ENCODE peak calls at places on chromosomes 13 and 19, in seven cellular contexts. P, N, G, I, F, L and Q are unnamed samples.

GRCh38 chr13:21399741-21400140 is 59.4 kb downstream of the ZDHHC20 start:
- DNase-seq in G (no peak), L (no peak), I (no peak), P (no peak), F (no peak), N (no peak), Q (no peak)

GRCh38 chr13:97892717-97893116 is 60.8 kb upstream of the IPO5 start:
- DNase-seq in N (no peak), P (peak), I (peak), F (no peak), L (no peak), G (no peak), Q (no peak)

GRCh38 chr13:42753697-42754096 is 27.7 kb upstream of the FAM216B start:
- DNase-seq in N (no peak), F (no peak), I (no peak), L (no peak), P (no peak), G (no peak), Q (no peak)

GRCh38 chr13:40064723-40065122 is 409.3 kb downstream of the COG6 start:
- DNase-seq in F (peak), L (no peak), P (peak), G (no peak), I (peak), N (no peak), Q (no peak)

GRCh38 chr19:13169769-13170168 is 19.6 kb downstream of the IER2 start:
- DNase-seq in F (no peak), I (peak), P (peak), N (no peak), G (no peak), L (no peak), Q (no peak)

GRCh38 chr13:68160466-68160865 is 930.3 kb upstream of the PCDH9 start:
- DNase-seq in I (no peak), G (no peak), P (no peak), F (no peak), L (no peak), N (no peak), Q (no peak)

GRCh38 chr19:40313229-40313983 is 28.3 kb upstream of the AKT2 start:
- DNase-seq in I (no peak), L (no peak), F (no peak), N (no peak), G (no peak), P (no peak), Q (no peak)

GRCh38 chr13:97252735-97253134 is 30.6 kb downstream of the MBNL2 start:
- DNase-seq in L (no peak), P (no peak), N (no peak), I (no peak), G (no peak), F (no peak), Q (no peak)

GRCh38 chr13:52832268-52832667 is 16.2 kb downstream of the PCDH8 start:
- DNase-seq in F (no peak), I (no peak), G (no peak), P (peak), L (no peak), N (no peak), Q (no peak)

GRCh38 chr19:35257113-35257461 is 8.3 kb downstream of the LSR start:
- DNase-seq in I (no peak), G (peak), F (no peak), P (no peak), N (no peak), L (no peak), Q (no peak)

GRCh38 chr19:19064098-19064722 is 416 bp downstream of the SLC25A42 start:
- DNase-seq in N (no peak), I (no peak), L (peak), P (no peak), F (no peak), G (no peak), Q (no peak)

GRCh38 chr13:62847520-62847919 is 1431.9 kb upstream of the PCDH20 start:
- DNase-seq in L (no peak), G (no peak), F (no peak), I (no peak), N (no peak), P (no peak), Q (no peak)

GRCh38 chr19:23509686-23510450 is 114.6 kb upstream of the ZNF91 start:
- DNase-seq in P (peak), I (peak), F (no peak), L (no peak), G (no peak), N (no peak), Q (no peak)

GRCh38 chr13:109274188-109274821 is 512.1 kb downstream of the IRS2 start:
- DNase-seq in F (no peak), L (no peak), I (peak), G (no peak), P (peak), N (no peak), Q (no peak)

GRCh38 chr13:112103260-112103843 is 36.4 kb downstream of the SOX1 start:
- DNase-seq in G (peak), L (no peak), P (no peak), I (no peak), F (no peak), N (no peak), Q (no peak)

GRCh38 chr13:72246396-72246795 is 379.4 kb upstream of the DACH1 start:
- DNase-seq in L (no peak), F (no peak), P (peak), G (no peak), N (no peak), I (no peak), Q (no peak)

GRCh38 chr19:12665646-12666304 is 767 bp downstream of the MAN2B1 start:
- DNase-seq in L (no peak), N (no peak), F (no peak), I (no peak), P (no peak), G (no peak), Q (no peak)

GRCh38 chr19:19997656-19998268 is 41.5 kb downstream of the ZNF682 start:
- DNase-seq in P (no peak), I (no peak), N (peak), G (no peak), L (peak), F (no peak), Q (peak)

GRCh38 chr19:19606021-19606420 is 12.5 kb downstream of the PBX4 start:
- DNase-seq in F (no peak), L (no peak), I (no peak), P (peak), G (no peak), N (no peak), Q (peak)

GRCh38 chr19:48637948-48638830 is 1.0 kb upstream of the DBP start:
- DNase-seq in N (peak), P (peak), L (peak), G (peak), I (peak), F (peak), Q (peak)

GRCh38 chr19:8456064-8456463 is 11.3 kb downstream of the HNRNPM start:
- DNase-seq in L (peak), N (no peak), G (no peak), I (no peak), P (peak), F (no peak), Q (peak)

GRCh38 chr13:40170982-40171381 is 495.5 kb downstream of the FOXO1 start:
- DNase-seq in L (no peak), N (no peak), I (no peak), P (peak), G (no peak), F (peak), Q (no peak)

GRCh38 chr13:37383856-37384255 is 214.7 kb downstream of the POSTN start:
- DNase-seq in F (no peak), L (no peak), N (no peak), I (no peak), G (no peak), P (no peak), Q (no peak)

GRCh38 chr13:47326061-47326460 is 429.2 kb upstream of the HTR2A start:
- DNase-seq in N (no peak), F (no peak), G (no peak), P (no peak), L (no peak), I (peak), Q (no peak)

GRCh38 chr13:78881054-78881453 is 222.1 kb upstream of the OBI1 start:
- DNase-seq in I (no peak), F (no peak), L (no peak), N (no peak), P (no peak), G (no peak), Q (no peak)

GRCh38 chr13:113064000-113064533 is 41.5 kb upstream of the F7 start:
- DNase-seq in P (no peak), I (no peak), F (no peak), N (no peak), L (no peak), G (no peak), Q (peak)

GRCh38 chr13:100230813-100231575 is 142.1 kb downstream of the PCCA start:
- DNase-seq in L (no peak), I (no peak), F (no peak), P (no peak), G (no peak), N (no peak), Q (peak)

GRCh38 chr13:110340812-110341444 is 33.8 kb downstream of the COL4A2 start:
- DNase-seq in I (peak), L (peak), F (peak), P (no peak), N (peak), G (peak), Q (no peak)

GRCh38 chr13:70107498-70108271 is at the start of gene ATXN8OS:
- DNase-seq in G (no peak), P (no peak), N (no peak), I (no peak), L (peak), F (no peak), Q (peak)

GRCh38 chr13:82688400-82688999 is 1193.8 kb downstream of the SLITRK1 start:
- DNase-seq in F (no peak), P (peak), G (no peak), N (no peak), L (no peak), I (no peak), Q (no peak)

GRCh38 chr13:99528547-99528946 is 27.3 kb downstream of the TM9SF2 start:
- DNase-seq in I (no peak), P (peak), L (no peak), F (no peak), N (peak), G (no peak), Q (no peak)

DNA sequence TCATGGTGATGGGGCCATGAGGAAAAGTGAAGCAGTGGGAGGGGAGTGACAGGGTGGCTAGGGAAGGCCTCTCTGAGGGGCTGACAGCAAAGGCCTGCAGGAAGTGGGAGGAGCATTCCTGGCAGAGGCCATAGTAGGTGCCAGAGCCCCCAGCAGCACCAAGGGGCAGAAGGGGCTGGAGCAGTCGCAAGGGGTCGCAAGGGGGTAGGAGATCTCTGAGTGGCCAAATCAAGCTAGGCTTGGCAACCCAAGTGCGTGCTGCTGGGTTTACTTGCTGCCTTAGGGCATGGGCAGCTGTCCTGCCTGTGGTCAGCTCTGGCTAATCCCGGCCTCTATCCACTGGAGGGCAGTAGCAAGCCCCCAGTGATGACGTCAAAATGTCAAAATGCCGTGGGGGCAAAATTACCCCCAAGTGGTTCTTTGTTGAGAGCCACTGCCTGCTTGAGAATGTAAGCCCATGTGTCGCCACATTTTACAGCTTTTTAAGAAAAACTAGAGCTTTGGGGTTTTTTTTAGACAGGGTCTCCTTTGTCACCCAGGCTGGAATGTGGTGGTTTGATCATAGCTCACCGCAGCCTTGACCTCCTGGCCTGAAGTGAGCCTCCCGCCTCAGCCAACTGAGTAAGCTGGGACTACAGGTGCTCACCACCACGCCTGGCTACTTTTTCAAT is 11.8 kb downstream of the CCDC97 start:
- DNase-seq in F (no peak), G (no peak), P (peak), L (peak), I (peak), N (no peak), Q (peak)
- TF ChIP-seq CTCF in F (peak), G (peak), P (peak), L (peak), I (peak), N (no peak), Q (peak)

GRCh38 chr19:37466277-37466797 is 907 bp downstream of the ZNF569 start:
- DNase-seq in I (no peak), G (no peak), L (no peak), N (no peak), F (no peak), P (no peak), Q (no peak)

GRCh38 chr19:37470216-37470615 is 1.1 kb downstream of the ZNF570 start:
- DNase-seq in F (no peak), G (no peak), L (no peak), I (no peak), N (no peak), P (no peak), Q (no peak)

GRCh38 chr19:37468961-37469777 is at the start of gene ZNF570:
- DNase-seq in L (peak), F (peak), G (peak), N (peak), P (no peak), I (peak), Q (peak)

GRCh38 chr19:37467608-37468090 is 405 bp upstream of the ZNF569 start:
- DNase-seq in G (no peak), F (no peak), L (no peak), I (no peak), N (no peak), P (no peak), Q (no peak)

GRCh38 chr19:37466798-37467607 is at the start of gene ZNF569:
- DNase-seq in N (peak), I (peak), L (peak), G (peak), F (peak), P (peak), Q (peak)
- TF ChIP-seq CTCF in N (no peak), I (no peak), L (no peak), G (no peak), F (no peak), P (no peak), Q (no peak)

DNA sequence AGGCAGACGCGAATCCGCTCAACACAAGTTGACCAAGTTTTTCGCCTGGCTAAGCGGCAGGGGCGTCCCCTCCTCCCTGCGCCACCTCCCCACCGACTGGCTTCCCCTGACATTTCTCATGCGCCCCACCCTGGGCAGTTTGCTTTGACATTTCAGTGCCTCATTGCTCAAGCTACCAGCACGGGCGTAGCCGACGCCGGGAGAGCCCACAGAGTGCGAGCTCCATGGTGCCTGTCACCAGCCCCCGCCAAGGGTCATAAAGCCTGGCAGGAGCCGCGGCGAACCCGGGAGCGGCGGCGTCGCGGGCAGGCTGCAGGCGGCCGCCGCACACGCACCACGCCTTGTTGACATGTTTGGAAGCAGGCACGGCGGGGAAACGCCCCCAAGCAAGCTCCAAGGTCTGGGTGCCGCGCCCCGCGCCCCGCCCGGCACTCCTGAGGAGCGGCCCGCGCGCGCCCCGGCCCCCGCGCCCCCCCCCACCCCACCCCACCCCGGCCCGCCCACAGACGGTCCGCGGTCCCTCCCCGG is 640 bp downstream of the FBXL3 start:
- DNase-seq in F (peak), I (peak), G (peak), N (peak), P (peak), L (peak), Q (peak)
- TF ChIP-seq CTCF in F (no peak), I (no peak), G (no peak), N (no peak), P (no peak), L (no peak), Q (no peak)

DNA sequence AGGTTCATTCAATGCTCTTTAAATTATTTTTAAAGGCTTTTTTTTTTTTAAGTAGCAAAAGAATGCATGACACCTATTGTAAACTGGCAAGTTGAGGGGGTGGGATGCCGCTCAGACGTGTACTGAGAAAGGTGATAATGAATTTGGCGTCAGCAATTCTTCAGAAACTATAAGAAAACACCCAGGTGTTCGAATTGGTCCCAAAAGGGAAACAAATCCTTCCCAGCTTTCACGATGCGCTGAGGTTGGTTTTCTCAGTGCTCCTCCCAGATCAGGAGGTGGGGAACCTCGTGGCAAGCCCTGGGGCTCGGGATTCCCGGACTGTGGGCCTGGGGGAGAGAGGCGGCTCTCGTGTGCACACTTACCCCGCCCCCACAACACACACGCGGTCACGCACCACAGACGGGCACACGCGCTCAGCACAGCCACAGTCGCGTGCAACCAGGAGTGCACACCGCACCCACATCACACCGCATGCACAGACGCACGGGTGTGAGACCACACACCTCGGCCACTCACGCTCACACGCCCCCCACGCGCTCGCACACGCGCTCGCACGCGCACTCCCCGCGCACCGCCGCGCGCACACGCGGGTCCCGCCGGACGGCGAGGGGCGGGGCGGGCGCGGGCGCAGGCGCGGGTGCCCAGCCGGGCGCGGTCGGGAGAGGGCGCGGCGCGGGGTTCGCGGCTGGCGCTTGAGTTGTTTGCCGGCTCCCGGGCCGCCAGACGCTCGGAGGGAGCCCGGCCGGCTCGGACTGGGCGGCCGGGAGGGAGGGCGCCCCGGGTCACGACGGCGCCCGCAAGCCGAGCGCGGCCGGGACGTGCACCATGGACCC is at the start of gene FAM124A:
- DNase-seq in G (no peak), P (peak), F (peak), L (peak), N (peak), I (no peak), Q (peak)
- TF ChIP-seq CTCF in G (no peak), P (peak), F (peak), L (peak), N (no peak), I (peak), Q (peak)

GRCh38 chr19:5665781-5666513 is 14.4 kb downstream of the MICOS13 start:
- DNase-seq in L (no peak), G (no peak), N (no peak), P (peak), I (peak), F (no peak), Q (no peak)
- TF ChIP-seq CTCF in L (no peak), G (no peak), N (no peak), P (no peak), I (peak), F (no peak), Q (no peak)